ENCODE peak calls at places on chromosomes 16 and 17, in eight cellular contexts. E is tibial artery; X is H9; Z is fibroblast of lung; L is thoracic aorta; S is aorta; M is naive thymus-derived CD4-positive, alpha-beta T cell; Q is body of pancreas. N is an unnamed sample. For H3K4me1, the result is how much of the 10 kb centered on the place peaks cover.

GRCh38 chr16:57679768-57680167 is 11.7 kb downstream of the ADGRG3 start:
- DNase-seq in Z (no peak), X (peak), L (no peak), M (no peak), Q (no peak), S (no peak), E (no peak), N (peak)

GRCh38 chr17:48577946-48578615 is at the start of gene HOXB4:
- DNase-seq in M (peak), S (peak), X (peak), E (no peak), Q (no peak), L (peak), Z (peak), N (peak)

GRCh38 chr17:44767493-44767892 is 8.7 kb downstream of the ADAM11 start:
- DNase-seq in S (no peak), Z (no peak), L (no peak), M (no peak), E (no peak), Q (no peak), X (peak), N (no peak)

GRCh38 chr17:58277107-58277506 is 3.6 kb downstream of the MPO start:
- DNase-seq in L (no peak), S (no peak), X (no peak), Z (no peak), Q (no peak), E (no peak), M (no peak), N (peak)

GRCh38 chr16:63361032-63361624 is 1324.9 kb upstream of the CDH8 start:
- DNase-seq in L (no peak), Q (no peak), Z (peak), E (no peak), S (no peak), X (no peak), M (no peak), N (no peak)

GRCh38 chr17:64964796-64965195 is 45.5 kb upstream of the LRRC37A3 start:
- DNase-seq in L (no peak), X (no peak), Z (peak), Q (no peak), M (no peak), S (no peak), E (no peak), N (no peak)

GRCh38 chr17:28466521-28467048 is 6.9 kb upstream of the SLC13A2 start:
- DNase-seq in L (no peak), M (no peak), E (peak), X (no peak), S (no peak), Q (no peak), Z (peak), N (no peak)

GRCh38 chr16:51834131-51834530 is 683.1 kb upstream of the SALL1 start:
- DNase-seq in Q (no peak), M (no peak), Z (peak), S (no peak), E (no peak), L (no peak), X (no peak), N (no peak)

GRCh38 chr17:73936908-73937627 is 266.4 kb upstream of the RPL38 start:
- DNase-seq in S (no peak), M (no peak), X (no peak), E (no peak), L (no peak), Z (no peak), Q (no peak), N (no peak)

GRCh38 chr16:86083382-86084002 is 184.5 kb downstream of the IRF8 start:
- DNase-seq in L (no peak), S (peak), Q (no peak), E (peak), M (no peak), X (no peak), Z (no peak), N (no peak)

GRCh38 chr16:72098936-72099335 is 5.3 kb downstream of the DHX38 start:
- DNase-seq in X (peak), L (no peak), S (no peak), Z (no peak), Q (no peak), E (no peak), M (no peak), N (no peak)

GRCh38 chr16:53457670-53458069 is 23.4 kb downstream of the RBL2 start:
- DNase-seq in E (no peak), X (no peak), Z (no peak), L (no peak), S (no peak), M (peak), Q (no peak), N (peak)

GRCh38 chr17:81418710-81419332 is 23.6 kb downstream of the BAHCC1 start:
- DNase-seq in M (no peak), Q (no peak), S (no peak), Z (peak), L (no peak), E (no peak), X (no peak), N (no peak)

GRCh38 chr17:1475321-1475854 is 17.1 kb downstream of the MYO1C start:
- DNase-seq in M (no peak), Q (no peak), X (no peak), E (no peak), S (no peak), Z (no peak), L (no peak), N (no peak)

GRCh38 chr17:83194189-83194565 is 114.8 kb downstream of the METRNL start:
- DNase-seq in Q (no peak), M (no peak), Z (no peak), X (no peak), E (peak), S (peak), L (no peak), N (no peak)

GRCh38 chr16:2147378-2147777 is 1.0 kb upstream of the RAB26 start:
- DNase-seq in Q (no peak), E (no peak), S (no peak), L (no peak), Z (no peak), X (no peak), M (no peak), N (no peak)

GRCh38 chr17:34306466-34306865 is 12.8 kb upstream of the CCL8 start:
- DNase-seq in E (no peak), Q (no peak), L (no peak), M (no peak), Z (peak), X (peak), S (no peak), N (no peak)

GRCh38 chr17:30956764-30957374 is 14.0 kb upstream of the RNF135 start:
- DNase-seq in L (no peak), Z (no peak), S (peak), X (peak), M (no peak), Q (no peak), E (no peak), N (no peak)
- H3K4me1 ChIP-seq in L (under half), Z (under half), S (under half), X (under half), M (under half), Q (under half), E (under half), N (under half)

DNA sequence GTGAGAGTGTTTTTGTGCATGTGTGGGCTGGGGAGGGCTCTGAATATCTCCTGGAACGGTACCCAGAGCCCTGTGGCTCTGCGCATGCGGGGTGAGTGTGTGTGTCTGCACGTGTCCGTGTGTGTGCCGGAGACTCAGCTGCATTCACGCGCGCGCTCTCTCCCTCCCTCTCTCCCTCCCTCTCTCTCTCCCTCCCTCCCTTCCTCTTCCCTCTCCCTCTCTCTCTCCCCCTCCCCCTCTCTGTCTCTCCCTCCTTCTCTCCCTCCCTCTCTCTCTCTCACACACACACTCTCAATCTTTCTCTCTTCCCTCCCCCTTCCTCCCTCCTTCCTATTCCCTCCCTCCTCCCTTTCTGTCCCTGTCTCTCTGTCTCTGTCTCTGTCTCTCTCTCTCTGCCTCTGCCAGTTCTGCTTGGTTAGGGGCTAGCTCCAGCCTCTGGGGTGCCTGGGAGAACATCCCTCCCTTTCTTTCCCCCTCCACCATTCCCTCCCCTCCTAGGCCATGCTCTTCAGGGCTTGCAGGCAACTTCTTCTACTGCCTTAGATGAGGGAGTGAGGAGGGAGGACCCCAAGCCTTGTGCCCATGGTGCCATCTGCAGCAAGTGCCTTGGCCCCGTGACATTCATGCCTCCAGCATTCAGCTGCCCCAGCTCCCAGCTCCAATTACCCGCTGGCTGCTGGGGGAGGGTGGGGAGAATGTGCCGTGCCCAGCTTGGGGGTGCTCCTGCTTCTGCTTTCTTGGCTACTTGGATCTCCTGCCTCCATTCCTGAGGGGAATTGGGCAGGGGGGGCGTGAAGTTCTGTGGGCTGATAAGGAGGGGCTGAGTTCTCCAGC is 6.4 kb downstream of the THRA start:
- DNase-seq in E (peak), S (peak), L (peak), Z (peak), Q (peak), X (peak), M (peak), N (peak)
- H3K27ac ChIP-seq in E (peak), S (peak), L (peak), Z (peak), Q (peak), X (no peak), M (peak), N (peak)

GRCh38 chr16:88758944-88759244 is 26.1 kb downstream of the PIEZO1 start:
- DNase-seq in E (no peak), X (no peak), M (no peak), Q (no peak), Z (no peak), L (no peak), S (no peak), N (no peak)
- H3K4me1 ChIP-seq in E (half or more), X (under half), M (under half), Q (under half), Z (under half), L (under half), S (under half), N (under half)

GRCh38 chr16:70685061-70685937 is 554 bp downstream of the MTSS2 start:
- DNase-seq in L (no peak), E (no peak), Q (peak), M (no peak), S (peak), Z (no peak), X (no peak), N (no peak)
- H3K27ac ChIP-seq in L (peak), E (peak), Q (peak), M (no peak), S (peak), Z (peak), X (no peak), N (no peak)

N was measured in CD4-positive, CD25-positive, alpha-beta regulatory T cell.